ENCODE peak calls at places on chromosomes 5 and 9, in seven cellular contexts. Z is naive thymus-derived CD4-positive, alpha-beta T cell; H is ovary; O is retina; B is suprapubic skin; F is AG08396; J is AG10803. A is an unnamed sample.

GRCh38 chr5:94660506-94660905 is 42.0 kb downstream of the SLF1 start:
- DNase-seq in H (no peak), Z (no peak), O (no peak), B (no peak), J (no peak), F (no peak), A (no peak)

GRCh38 chr9:17906204-17906840 is 327.5 kb downstream of the SH3GL2 start:
- DNase-seq in H (peak), J (no peak), O (peak), Z (no peak), B (no peak), F (no peak), A (no peak)

GRCh38 chr5:13662646-13663045 is 281.8 kb downstream of the DNAH5 start:
- DNase-seq in O (no peak), Z (no peak), H (no peak), F (no peak), J (peak), B (no peak), A (no peak)

GRCh38 chr9:112174965-112175795 is at the start of gene SUSD1:
- DNase-seq in F (peak), B (peak), O (peak), H (peak), Z (peak), J (no peak), A (no peak)

GRCh38 chr5:159316519-159317383 is 13.5 kb downstream of the IL12B start:
- DNase-seq in H (no peak), B (no peak), J (peak), Z (peak), O (no peak), F (peak), A (peak)

GRCh38 chr5:143521891-143522290 is 118.4 kb upstream of the NR3C1 start:
- DNase-seq in H (no peak), Z (no peak), J (no peak), F (no peak), B (no peak), O (peak), A (no peak)

GRCh38 chr5:30540150-30540549 is 653.3 kb upstream of the CDH6 start:
- DNase-seq in J (no peak), F (no peak), B (no peak), O (no peak), Z (no peak), H (no peak), A (no peak)

GRCh38 chr5:14908195-14908594 is 36.6 kb upstream of the ANKH start:
- DNase-seq in O (no peak), Z (no peak), F (no peak), J (peak), B (no peak), H (no peak), A (no peak)

GRCh38 chr5:135737701-135738563 is 96.5 kb upstream of the SLC25A48 start:
- DNase-seq in Z (no peak), B (peak), F (no peak), O (no peak), J (no peak), H (no peak), A (no peak)

GRCh38 chr5:51621156-51621555 is 237.9 kb downstream of the ISL1 start:
- DNase-seq in F (no peak), J (no peak), H (no peak), O (no peak), B (no peak), Z (no peak), A (no peak)

GRCh38 chr9:4548796-4549725 is 58.8 kb downstream of the SLC1A1 start:
- DNase-seq in Z (no peak), H (no peak), B (no peak), J (peak), O (no peak), F (no peak), A (no peak)

GRCh38 chr5:92106808-92107207 is 723.7 kb upstream of the ARRDC3 start:
- DNase-seq in O (no peak), Z (no peak), B (no peak), H (no peak), J (no peak), F (no peak), A (no peak)

GRCh38 chr5:173328896-173329369 is 719 bp upstream of the STC2 start:
- DNase-seq in H (no peak), Z (no peak), O (no peak), B (no peak), J (peak), F (peak), A (no peak)

GRCh38 chr5:120695368-120695880 is 231.3 kb downstream of the PRR16 start:
- DNase-seq in F (no peak), O (no peak), J (no peak), Z (no peak), H (no peak), B (no peak), A (no peak)

GRCh38 chr5:74534397-74535129 is 106.0 kb downstream of the ENC1 start:
- DNase-seq in H (no peak), F (no peak), J (no peak), Z (no peak), B (no peak), O (no peak), A (no peak)

GRCh38 chr5:118862596-118862995 is 125.8 kb downstream of the DTWD2 start:
- DNase-seq in H (no peak), B (no peak), F (no peak), O (no peak), J (no peak), Z (no peak), A (no peak)

GRCh38 chr9:82117025-82117424 is 128.5 kb downstream of the SPATA31D1 start:
- DNase-seq in B (no peak), J (peak), H (no peak), Z (no peak), O (peak), F (no peak), A (no peak)

GRCh38 chr5:112895682-112896081 is 26.3 kb downstream of the REEP5 start:
- DNase-seq in F (no peak), J (no peak), H (no peak), Z (no peak), B (no peak), O (no peak), A (no peak)

GRCh38 chr5:171306141-171306540 is 2.9 kb upstream of the TLX3 start:
- DNase-seq in O (peak), J (no peak), Z (no peak), F (no peak), H (no peak), B (no peak), A (no peak)

GRCh38 chr9:134057751-134058701 is 9.8 kb downstream of the BRD3 start:
- DNase-seq in Z (no peak), B (peak), J (no peak), F (no peak), H (peak), O (peak), A (no peak)

GRCh38 chr9:101409079-101409477 is 10.4 kb downstream of the ZNF189 start:
- DNase-seq in H (no peak), B (no peak), F (no peak), J (peak), O (no peak), Z (no peak), A (no peak)

A was measured in mucosa of gallbladder.